ENCODE peak calls at places on chromosomes 3 and 15, in four cellular contexts. G, W, H and P are unnamed samples.

GRCh38 chr15:36605626-36606263 is 26.3 kb downstream of the CDIN1 start:
- DNase-seq in W (no peak), G (no peak), H (no peak), P (no peak)

GRCh38 chr15:92801412-92801773 is 98.7 kb upstream of the CHD2 start:
- DNase-seq in G (no peak), H (no peak), W (no peak), P (no peak)

GRCh38 chr3:49054344-49054862 is 25.2 kb upstream of the IMPDH2 start:
- DNase-seq in W (no peak), G (no peak), H (no peak), P (no peak)

GRCh38 chr3:65080432-65080831 is 392.6 kb upstream of the ADAMTS9 start:
- DNase-seq in G (no peak), H (no peak), W (no peak), P (no peak)

GRCh38 chr3:105119801-105120340 is 246.8 kb upstream of the ALCAM start:
- DNase-seq in H (no peak), W (no peak), G (no peak), P (no peak)

GRCh38 chr3:35932995-35933394 is 293.7 kb downstream of the ARPP21 start:
- DNase-seq in H (no peak), W (no peak), G (no peak), P (no peak)

GRCh38 chr15:101267320-101268104 is 9.8 kb downstream of the SELENOS start:
- DNase-seq in H (no peak), W (no peak), G (no peak), P (no peak)

GRCh38 chr3:144128117-144128892 is 156.7 kb downstream of the DIPK2A start:
- DNase-seq in W (no peak), H (no peak), G (no peak), P (no peak)

GRCh38 chr3:117885046-117885445 is 1149.6 kb downstream of the IGSF11 start:
- DNase-seq in H (no peak), W (no peak), G (no peak), P (no peak)

GRCh38 chr15:23866832-23867231 is 179.7 kb upstream of the NDN start:
- DNase-seq in G (no peak), H (no peak), W (no peak), P (no peak)